ENCODE peak calls at places on chromosomes 16 and 17, in five cellular contexts. H is A549, O is K562, T is HepG2, B is GM12878. D is an unnamed sample.

GRCh38 chr17:6940186-6940649 is 55.6 kb upstream of the ALOX12 start:
- DNase-seq in B (no peak), T (no peak), O (peak), H (no peak), D (no peak)

GRCh38 chr16:74309789-74310781 is 13.5 kb downstream of the PSMD7 start:
- DNase-seq in O (peak), B (no peak), H (peak), T (peak), D (peak)

GRCh38 chr16:52825882-52826281 is 226.8 kb downstream of the CHD9NB start:
- DNase-seq in B (no peak), H (no peak), T (no peak), O (no peak), D (no peak)

GRCh38 chr17:83109793-83110645 is 30.6 kb downstream of the METRNL start:
- DNase-seq in B (no peak), O (no peak), H (peak), T (peak), D (peak)

GRCh38 chr17:45702666-45703266 is 81.4 kb upstream of the CRHR1 start:
- DNase-seq in H (peak), T (no peak), B (no peak), O (no peak), D (peak)

GRCh38 chr17:14575349-14575966 is 274.6 kb downstream of the HS3ST3B1 start:
- DNase-seq in B (no peak), O (no peak), H (no peak), T (peak), D (no peak)

GRCh38 chr17:77821114-77821513 is 137.4 kb upstream of the TNRC6C start:
- DNase-seq in B (no peak), O (peak), T (peak), H (peak), D (no peak)

GRCh38 chr17:50144346-50144745 is 6.1 kb downstream of the PPP1R9B start:
- DNase-seq in B (no peak), H (no peak), T (no peak), O (no peak), D (no peak)

GRCh38 chr16:4882261-4882632 is 35.0 kb downstream of the UBN1 start:
- DNase-seq in B (no peak), O (no peak), H (no peak), T (no peak), D (peak)

GRCh38 chr16:81703177-81704155 is 75.6 kb upstream of the PLCG2 start:
- DNase-seq in H (peak), B (no peak), O (no peak), T (no peak), D (peak)

GRCh38 chr17:64777413-64778101 is 115.5 kb upstream of the SMURF2 start:
- DNase-seq in H (no peak), B (no peak), O (no peak), T (no peak), D (no peak)

GRCh38 chr17:72970794-72971512 is 121.5 kb downstream of the SLC39A11 start:
- DNase-seq in B (no peak), O (no peak), H (no peak), T (no peak), D (no peak)

GRCh38 chr17:4565209-4566141 is 5.1 kb upstream of the GGT6 start:
- DNase-seq in T (peak), B (no peak), H (peak), O (peak), D (peak)

GRCh38 chr17:68605914-68606313 is 4.7 kb upstream of the FAM20A start:
- DNase-seq in H (no peak), B (no peak), O (no peak), T (no peak), D (no peak)

GRCh38 chr17:44792276-44792675 is 33.5 kb downstream of the ADAM11 start:
- DNase-seq in B (no peak), T (no peak), O (no peak), H (no peak), D (no peak)

GRCh38 chr17:80441133-80441578 is 26.2 kb downstream of the ENDOV start:
- DNase-seq in O (peak), T (peak), B (no peak), H (no peak), D (peak)

GRCh38 chr17:28513476-28513875 is 7.3 kb downstream of the FOXN1 start:
- DNase-seq in B (no peak), T (no peak), H (no peak), O (no peak), D (no peak)

GRCh38 chr17:17650959-17651358 is 30.3 kb upstream of the RAI1 start:
- DNase-seq in H (no peak), T (no peak), O (no peak), B (no peak), D (no peak)

GRCh38 chr16:15403392-15403995 is 7.9 kb downstream of the MPV17L start:
- DNase-seq in B (no peak), H (no peak), O (no peak), T (no peak), D (no peak)

GRCh38 chr17:56798916-56799315 is 34.8 kb downstream of the C17orf67 start:
- DNase-seq in B (no peak), H (no peak), O (no peak), T (no peak), D (no peak)

GRCh38 chr17:11122908-11123307 is 118.1 kb upstream of the SHISA6 start:
- DNase-seq in H (no peak), T (no peak), B (no peak), O (no peak), D (no peak)

GRCh38 chr17:1143573-1143972 is 36.2 kb downstream of the ABR start:
- DNase-seq in O (no peak), H (no peak), T (no peak), B (no peak), D (no peak)

GRCh38 chr16:69848635-69849545 is 86.8 kb downstream of the WWP2 start:
- DNase-seq in T (no peak), O (no peak), B (no peak), H (no peak), D (peak)

GRCh38 chr17:9138161-9138717 is 116.9 kb downstream of the NTN1 start:
- DNase-seq in T (no peak), O (no peak), B (no peak), H (no peak), D (no peak)

GRCh38 chr17:962650-963049 is 16.9 kb downstream of the NXN start:
- DNase-seq in B (no peak), H (no peak), T (no peak), O (no peak), D (no peak)

GRCh38 chr16:3641801-3642396 is 12.6 kb upstream of the DNASE1 start:
- DNase-seq in O (peak), T (no peak), B (no peak), H (no peak), D (no peak)

GRCh38 chr16:138049-138417 is 440 bp downstream of the NPRL3 start:
- DNase-seq in T (no peak), H (no peak), B (no peak), O (peak), D (peak)

GRCh38 chr16:4233431-4233830 is 8.4 kb downstream of the SRL start:
- DNase-seq in B (no peak), O (no peak), T (no peak), H (no peak), D (no peak)

GRCh38 chr17:17175917-17176316 is 30.2 kb downstream of the PLD6 start:
- DNase-seq in T (no peak), H (no peak), B (no peak), O (no peak), D (no peak)

GRCh38 chr17:55451203-55451641 is 29.6 kb upstream of the MMD start:
- DNase-seq in H (peak), B (no peak), O (peak), T (no peak), D (peak)
- TF ChIP-seq POLR2A in H (no peak), B (no peak), O (no peak), T (no peak), D (no peak)

GRCh38 chr16:49881890-49882289 is 26.0 kb upstream of the ZNF423 start:
- DNase-seq in B (no peak), O (no peak), T (no peak), H (no peak), D (no peak)

GRCh38 chr16:49876716-49877129 is 20.8 kb upstream of the ZNF423 start:
- DNase-seq in O (peak), H (peak), B (no peak), T (no peak), D (peak)

GRCh38 chr16:49874613-49875237 is 18.8 kb upstream of the ZNF423 start:
- DNase-seq in H (no peak), B (no peak), T (no peak), O (no peak), D (no peak)

GRCh38 chr16:49875812-49876715 is 20.2 kb upstream of the ZNF423 start:
- DNase-seq in B (no peak), H (no peak), T (no peak), O (no peak), D (no peak)
- H3K4me2 ChIP-seq in B (no peak), H (peak), T (no peak), O (no peak), D (no peak)

DNA sequence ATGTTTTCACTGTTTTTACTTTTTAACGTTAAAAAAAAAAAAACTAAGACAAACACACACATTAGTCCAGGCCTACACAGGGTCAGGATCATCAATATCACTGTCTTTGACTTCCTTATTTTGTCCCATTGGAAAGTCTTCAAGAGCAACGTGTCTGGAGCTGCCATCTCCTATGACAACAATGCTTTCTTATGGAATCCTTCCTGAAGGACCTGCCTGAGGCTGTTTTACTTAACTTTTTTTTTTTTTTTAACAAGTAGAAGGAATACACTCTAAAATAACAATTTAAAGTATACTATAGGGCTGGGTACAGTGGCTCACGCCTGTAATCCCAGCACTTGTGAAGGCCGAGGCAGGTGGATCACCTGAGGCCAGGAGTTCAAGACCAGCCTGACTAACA is 71.8 kb upstream of the BCAR1 start:
- DNase-seq in T (no peak), B (no peak), O (no peak), H (no peak), D (no peak)
- TF ChIP-seq MYC in T (no peak), B (no peak), O (no peak), H (no peak), D (no peak)

GRCh38 chr17:42531455-42532354 is 4.3 kb upstream of the NAGLU start:
- DNase-seq in T (peak), H (peak), B (no peak), O (peak), D (peak)
- TF ChIP-seq POLR2A in T (peak), H (peak), B (peak), O (no peak), D (no peak)

DNA sequence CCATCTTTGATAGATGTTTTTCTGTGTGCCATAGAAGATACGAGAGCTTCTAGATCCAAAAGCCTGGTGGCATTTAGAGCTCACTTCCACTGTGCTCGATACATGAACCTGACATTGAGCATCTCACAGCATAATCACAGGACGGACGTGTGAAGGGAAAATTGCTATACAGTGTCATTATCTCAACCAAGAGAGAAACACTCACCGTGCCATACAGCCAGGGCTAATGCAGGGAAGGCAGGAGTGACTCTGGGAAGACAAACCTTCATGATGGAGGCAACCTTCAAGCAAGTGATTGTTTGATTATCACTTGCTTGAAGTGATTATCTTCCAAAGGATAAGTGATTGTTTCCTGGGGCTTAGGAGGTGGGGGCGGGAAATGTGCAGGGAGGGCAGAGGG is 218.2 kb upstream of the HSBP1 start:
- DNase-seq in O (no peak), B (no peak), T (no peak), H (no peak), D (no peak)
- H3K4me2 ChIP-seq in O (no peak), B (no peak), T (no peak), H (no peak), D (no peak)

GRCh38 chr16:87409153-87409552 is 17.0 kb downstream of the MAP1LC3B start:
- DNase-seq in O (no peak), B (no peak), H (no peak), T (no peak), D (no peak)

GRCh38 chr16:87409781-87410180 is 17.6 kb downstream of the MAP1LC3B start:
- DNase-seq in H (no peak), T (no peak), B (no peak), O (no peak), D (no peak)

GRCh38 chr16:87410958-87411357 is 18.8 kb downstream of the MAP1LC3B start:
- DNase-seq in B (no peak), T (no peak), H (no peak), O (no peak), D (no peak)

GRCh38 chr16:87411375-87412271 is 19.5 kb downstream of the MAP1LC3B start:
- DNase-seq in O (no peak), B (no peak), T (no peak), H (no peak), D (no peak)

DNA sequence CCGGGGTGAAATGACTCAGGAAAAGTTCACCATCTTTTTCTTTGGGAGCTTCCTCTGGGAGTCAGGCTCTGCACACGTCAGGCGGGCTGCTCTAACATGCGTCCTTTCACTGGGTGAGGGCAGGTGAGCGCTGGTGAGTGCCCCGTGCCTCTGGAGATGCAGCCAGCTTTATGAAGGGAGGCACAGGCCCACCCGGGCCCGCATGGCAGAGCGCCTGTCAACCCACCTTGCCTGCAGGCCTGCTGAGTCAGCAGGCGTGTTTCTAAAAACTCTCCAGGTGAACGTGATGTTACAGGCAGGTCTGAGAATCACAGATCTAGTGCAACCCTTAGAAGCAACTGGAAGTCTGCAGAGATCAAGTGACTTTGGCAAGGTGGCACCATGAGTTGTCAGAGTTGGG is 18.4 kb downstream of the MAP1LC3B start:
- DNase-seq in T (no peak), B (no peak), H (no peak), O (no peak), D (no peak)
- TF ChIP-seq MYC in T (no peak), B (no peak), H (no peak), O (no peak), D (no peak)

DNA sequence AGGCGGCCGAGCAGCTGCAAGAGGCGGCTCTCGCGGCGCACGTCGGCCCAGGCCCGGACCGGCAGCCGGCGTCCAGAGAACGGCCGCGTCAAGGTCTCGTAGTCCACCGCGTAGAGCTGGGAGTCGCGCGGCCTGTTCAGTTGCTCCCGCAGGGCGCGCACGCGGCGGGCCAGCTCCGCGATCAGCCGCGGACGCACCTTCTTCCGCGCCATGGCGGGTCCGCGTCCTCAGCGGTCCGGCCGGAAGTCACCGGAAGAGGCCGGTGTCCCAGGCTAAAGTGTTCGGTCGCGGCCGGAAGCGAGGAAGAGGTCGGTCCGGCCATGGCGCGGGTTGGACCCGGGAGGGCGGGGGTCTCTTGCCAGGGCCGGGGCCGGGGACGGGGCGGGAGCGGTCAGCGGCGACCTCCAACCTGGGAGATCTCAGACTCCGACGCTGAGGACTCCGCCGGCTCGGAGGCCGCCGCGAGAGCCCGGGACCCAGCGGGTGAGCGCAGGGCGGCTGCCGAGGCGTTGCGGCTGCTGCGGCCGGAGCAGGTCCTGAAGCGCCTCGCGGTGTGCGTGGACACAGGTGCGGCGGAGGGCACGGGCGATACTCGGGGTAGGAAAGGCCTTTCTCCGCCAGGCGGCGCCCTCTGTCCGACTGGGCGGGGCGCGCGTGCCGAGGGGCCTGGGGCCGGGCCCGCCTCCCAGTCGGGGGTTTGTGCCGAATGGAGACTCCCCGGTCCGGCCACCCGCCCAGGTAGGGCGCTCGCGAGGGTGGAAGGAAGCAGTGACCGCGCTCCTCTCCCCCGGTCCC is at the start of gene MRPS34:
- DNase-seq in T (peak), O (peak), H (peak), B (peak), D (peak)
- TF ChIP-seq POLR2A in T (peak), O (peak), H (peak), B (peak), D (peak)